ENCODE peak calls at places on chromosome 15, in four cellular contexts. O, N, H and P are unnamed samples. For H3K9me1, the result is how much of the 10 kb centered on the place peaks cover.

GRCh38 chr15:61034793-61035710 is 194.1 kb downstream of the RORA start:
- DNase-seq in O (peak), N (no peak), H (no peak), P (no peak)

GRCh38 chr15:54803139-54803808 is 393.5 kb downstream of the RSL24D1 start:
- DNase-seq in H (no peak), N (no peak), O (peak), P (no peak)

GRCh38 chr15:84009616-84010015 is 226.0 kb upstream of the GOLGA6L4 start:
- DNase-seq in O (no peak), H (no peak), N (no peak), P (no peak)

GRCh38 chr15:23877502-23878412 is 190.7 kb upstream of the NDN start:
- DNase-seq in H (no peak), N (peak), O (no peak), P (no peak)

GRCh38 chr15:67063689-67064606 is 1.5 kb upstream of the SMAD3 start:
- DNase-seq in H (no peak), O (peak), N (peak), P (no peak)

GRCh38 chr15:55775316-55775715 is 32.4 kb upstream of the PRTG start:
- DNase-seq in H (peak), N (no peak), O (no peak), P (no peak)

GRCh38 chr15:68431037-68431791 is 749 bp downstream of the ITGA11 start:
- DNase-seq in H (no peak), O (no peak), N (no peak), P (no peak)

GRCh38 chr15:80418892-80419537 is 14.8 kb downstream of the ARNT2 start:
- DNase-seq in O (peak), N (peak), H (no peak), P (peak)

GRCh38 chr15:96146711-96147110 is 183.8 kb upstream of the NR2F2 start:
- DNase-seq in O (peak), H (no peak), N (no peak), P (no peak)

GRCh38 chr15:70111203-70112017 is 13.7 kb upstream of the TLE3 start:
- DNase-seq in N (peak), H (no peak), O (peak), P (peak)
- H3K9me1 ChIP-seq in N (under half), H (under half), O (under half), P (under half)

GRCh38 chr15:49813615-49814014 is 192.8 kb downstream of the DTWD1 start:
- DNase-seq in N (no peak), H (no peak), O (no peak), P (no peak)

GRCh38 chr15:49810651-49811175 is 189.9 kb downstream of the DTWD1 start:
- DNase-seq in N (no peak), H (no peak), O (no peak), P (no peak)

GRCh38 chr15:49809894-49810594 is 189.2 kb downstream of the DTWD1 start:
- DNase-seq in O (no peak), H (no peak), N (no peak), P (no peak)

GRCh38 chr15:49808341-49808740 is 187.5 kb downstream of the DTWD1 start:
- DNase-seq in H (no peak), O (no peak), N (no peak), P (no peak)
- H3K9me1 ChIP-seq in H (under half), O (under half), N (under half), P (under half)

DNA sequence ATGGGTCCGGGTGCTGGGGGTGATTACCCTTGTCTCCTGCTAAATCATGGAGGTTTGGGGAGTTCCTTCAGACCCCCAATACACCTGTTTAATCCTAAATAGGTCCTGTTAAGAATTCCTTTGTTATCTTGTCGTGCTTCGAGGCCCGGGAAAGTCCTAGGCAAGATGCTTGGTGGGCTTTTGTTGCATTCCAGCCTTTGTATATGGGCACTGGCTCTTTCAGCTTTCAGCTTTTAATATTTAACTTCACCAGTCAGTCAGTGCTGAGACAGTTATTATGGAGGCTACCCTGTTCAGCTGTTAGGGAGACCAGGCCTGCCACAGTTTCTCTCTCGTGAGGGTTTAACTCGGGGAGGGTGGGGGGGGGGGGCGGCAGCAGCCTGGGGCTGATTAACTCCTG is 109.5 kb downstream of the SLCO3A1 start:
- DNase-seq in H (no peak), O (no peak), N (no peak), P (no peak)
- H3K9me1 ChIP-seq in H (under half), O (under half), N (under half), P (under half)

GRCh38 chr15:74133071-74133702 is 2.8 kb downstream of the ISLR2 start:
- DNase-seq in H (no peak), O (no peak), N (no peak), P (no peak)

GRCh38 chr15:74130849-74131617 is 647 bp downstream of the ISLR2 start:
- DNase-seq in H (no peak), N (no peak), O (no peak), P (no peak)

GRCh38 chr15:74131618-74132191 is 1.3 kb downstream of the ISLR2 start:
- DNase-seq in N (no peak), O (no peak), H (no peak), P (no peak)

GRCh38 chr15:74133703-74134386 is 3.5 kb downstream of the ISLR2 start:
- DNase-seq in H (no peak), N (no peak), O (no peak), P (no peak)

DNA sequence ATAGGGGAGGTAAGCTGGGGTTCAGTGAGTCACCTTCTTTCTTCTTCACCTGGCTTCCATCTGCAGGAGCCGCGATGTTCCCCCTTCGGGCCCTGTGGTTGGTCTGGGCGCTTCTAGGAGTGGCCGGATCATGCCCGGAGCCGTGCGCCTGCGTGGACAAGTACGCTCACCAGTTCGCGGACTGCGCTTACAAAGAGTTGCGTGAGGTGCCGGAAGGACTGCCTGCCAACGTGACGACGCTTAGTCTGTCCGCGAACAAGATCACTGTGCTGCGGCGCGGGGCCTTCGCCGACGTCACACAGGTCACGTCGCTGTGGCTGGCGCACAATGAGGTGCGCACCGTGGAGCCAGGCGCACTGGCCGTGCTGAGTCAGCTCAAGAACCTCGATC is 2.3 kb downstream of the ISLR2 start:
- DNase-seq in N (no peak), H (peak), O (peak), P (no peak)
- H3K9me1 ChIP-seq in N (under half), H (under half), O (under half), P (under half)

GRCh38 chr15:70856177-70856883 is 2.4 kb upstream of the LARP6 start:
- DNase-seq in O (peak), N (no peak), H (no peak), P (no peak)

GRCh38 chr15:70855764-70856163 is 1.8 kb upstream of the LARP6 start:
- DNase-seq in N (no peak), O (peak), H (no peak), P (no peak)

GRCh38 chr15:70859322-70859908 is 5.5 kb upstream of the LARP6 start:
- DNase-seq in N (no peak), H (no peak), O (no peak), P (no peak)

GRCh38 chr15:70856884-70857546 is 3.1 kb upstream of the LARP6 start:
- DNase-seq in O (peak), N (no peak), H (peak), P (peak)

GRCh38 chr15:70857547-70858265 is 3.7 kb upstream of the LARP6 start:
- DNase-seq in N (no peak), O (peak), H (no peak), P (no peak)
- H3K9me1 ChIP-seq in N (under half), O (under half), H (under half), P (under half)

GRCh38 chr15:71066983-71067382 is 48.3 kb upstream of the THSD4 start:
- DNase-seq in H (no peak), O (peak), N (no peak), P (no peak)

GRCh38 chr15:71072423-71072822 is 42.8 kb upstream of the THSD4 start:
- DNase-seq in N (no peak), H (no peak), O (no peak), P (no peak)

GRCh38 chr15:71071529-71071928 is 43.7 kb upstream of the THSD4 start:
- DNase-seq in N (no peak), H (no peak), O (no peak), P (no peak)

GRCh38 chr15:71069693-71070092 is 45.6 kb upstream of the THSD4 start:
- DNase-seq in H (no peak), N (no peak), O (no peak), P (no peak)
- H3K9me1 ChIP-seq in H (under half), N (under half), O (under half), P (under half)